ENCODE peak calls at places on chromosomes 16 and 17, in nine cellular contexts. Q, G, U, B, O, E, X, R and M are unnamed samples. For H3K4me1 and H3K9me3, the result is how much of the 10 kb centered on the place peaks cover.

GRCh38 chr17:64278614-64279013 is 15.6 kb upstream of the TEX2 start:
- DNase-seq in X (no peak), Q (no peak), G (peak), O (no peak), B (no peak), U (no peak), R (no peak), E (no peak), M (no peak)

GRCh38 chr16:4692460-4693295 is 684 bp upstream of the NUDT16L1 start:
- DNase-seq in E (no peak), O (no peak), X (no peak), Q (peak), R (peak), U (no peak), B (no peak), G (peak), M (no peak)

GRCh38 chr17:46769531-46770438 is 48.7 kb downstream of the WNT3 start:
- DNase-seq in E (no peak), X (no peak), B (no peak), Q (no peak), U (no peak), R (no peak), O (no peak), G (no peak), M (no peak)

GRCh38 chr16:85329059-85329812 is 217.0 kb upstream of the CIBAR2 start:
- DNase-seq in O (no peak), U (peak), X (peak), B (peak), Q (no peak), G (peak), R (no peak), E (no peak), M (no peak)

GRCh38 chr17:17978481-17979424 is 6.1 kb downstream of the DRC3 start:
- DNase-seq in B (no peak), O (no peak), Q (no peak), E (no peak), G (no peak), X (no peak), U (no peak), R (no peak), M (no peak)

GRCh38 chr16:84379731-84380369 is 11.5 kb downstream of the ATP2C2 start:
- DNase-seq in G (no peak), O (no peak), R (no peak), X (peak), E (no peak), Q (no peak), B (no peak), U (no peak), M (no peak)

GRCh38 chr17:77579717-77580116 is 378.8 kb upstream of the TNRC6C start:
- DNase-seq in Q (no peak), E (no peak), O (no peak), R (no peak), B (no peak), X (no peak), U (no peak), G (no peak), M (no peak)

GRCh38 chr16:4214215-4214621 is 27.7 kb downstream of the SRL start:
- DNase-seq in Q (no peak), U (no peak), E (peak), R (no peak), B (no peak), O (no peak), X (peak), G (peak), M (no peak)

GRCh38 chr17:19485800-19486340 is 47.8 kb upstream of the SLC47A1 start:
- DNase-seq in Q (no peak), X (no peak), O (no peak), G (no peak), U (no peak), E (no peak), B (no peak), R (no peak), M (no peak)

GRCh38 chr17:49996121-49996494 is 1.1 kb upstream of the DLX3 start:
- DNase-seq in X (no peak), R (no peak), O (no peak), G (no peak), U (no peak), B (no peak), Q (peak), E (no peak), M (no peak)

GRCh38 chr17:62974788-62975586 is 9.0 kb downstream of the TANC2 start:
- DNase-seq in G (no peak), B (no peak), X (no peak), E (no peak), O (no peak), U (no peak), Q (no peak), R (no peak), M (no peak)

GRCh38 chr17:45705123-45706009 is 78.8 kb upstream of the CRHR1 start:
- DNase-seq in X (no peak), O (no peak), G (peak), Q (no peak), U (no peak), B (no peak), E (no peak), R (no peak), M (no peak)

GRCh38 chr17:43940630-43941029 is 1.6 kb downstream of the PPY start:
- DNase-seq in B (peak), O (no peak), X (peak), R (no peak), U (peak), E (no peak), Q (no peak), G (peak), M (no peak)

GRCh38 chr17:64020068-64020766 is at the start of gene ICAM2:
- DNase-seq in Q (peak), B (no peak), R (peak), X (no peak), U (no peak), E (peak), O (peak), G (no peak), M (peak)

GRCh38 chr17:72370819-72371218 is 250.0 kb downstream of the SOX9 start:
- DNase-seq in R (no peak), O (no peak), X (no peak), G (peak), Q (no peak), U (no peak), B (no peak), E (no peak), M (no peak)

GRCh38 chr16:12319464-12320030 is 343.0 kb downstream of the SNX29 start:
- DNase-seq in X (no peak), B (peak), Q (no peak), G (peak), O (no peak), U (no peak), R (no peak), E (no peak), M (no peak)

GRCh38 chr17:44091200-44091997 is 20.9 kb downstream of the G6PC3 start:
- DNase-seq in O (no peak), Q (no peak), R (no peak), E (no peak), B (no peak), U (no peak), G (no peak), X (no peak), M (no peak)

GRCh38 chr17:37111329-37111728 is 162.6 kb downstream of the AATF start:
- DNase-seq in X (no peak), G (no peak), B (peak), U (no peak), Q (no peak), R (no peak), E (no peak), O (no peak), M (no peak)

GRCh38 chr17:8798176-8799000 is 777 bp downstream of the MFSD6L start:
- DNase-seq in E (no peak), X (no peak), G (no peak), O (no peak), Q (no peak), B (no peak), R (no peak), U (no peak), M (no peak)
- H3K4me1 ChIP-seq in E (under half), X (under half), G (under half), O (under half), Q (under half), B (under half), R (under half), U (under half), M (under half)

GRCh38 chr16:63904182-63904581 is 1217.7 kb downstream of the CDH11 start:
- DNase-seq in O (no peak), B (no peak), X (no peak), Q (no peak), G (no peak), E (no peak), R (no peak), U (no peak), M (no peak)
- H3K9me3 ChIP-seq in O (under half), B (under half), X (under half), Q (under half), G (under half), E (under half), R (under half), U (under half), M (under half)

DNA sequence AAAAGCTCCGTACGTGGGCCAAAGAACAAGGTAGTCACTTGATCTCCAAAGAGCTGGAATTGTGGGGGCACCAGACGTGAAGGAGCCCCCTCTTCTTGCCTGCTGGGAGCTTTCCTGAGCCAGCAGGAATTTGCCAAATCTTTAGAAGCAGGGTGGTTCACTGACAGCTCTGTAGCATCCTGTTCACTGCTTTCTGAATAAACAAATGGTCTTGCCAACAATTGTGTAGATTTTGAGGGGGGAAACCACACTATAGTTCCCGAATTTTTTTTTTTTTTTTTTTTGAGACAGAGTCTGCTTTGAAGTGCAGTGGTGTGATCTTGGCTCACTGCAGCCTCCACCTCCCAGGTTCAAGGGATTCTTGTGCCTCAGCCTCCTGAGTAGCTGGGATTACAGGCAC is 7.1 kb upstream of the TMIGD1 start:
- DNase-seq in E (no peak), R (no peak), G (no peak), U (no peak), O (no peak), Q (no peak), X (no peak), B (no peak), M (no peak)
- H3K4me3 ChIP-seq in E (no peak), R (no peak), G (no peak), U (peak), O (peak), Q (no peak), X (no peak), B (no peak), M (no peak)

GRCh38 chr17:42313773-42314566 is 25.7 kb downstream of the STAT5A start:
- DNase-seq in E (no peak), X (no peak), R (no peak), Q (peak), U (no peak), G (no peak), O (no peak), B (no peak), M (peak)
- H3K4me1 ChIP-seq in E (under half), X (under half), R (half or more), Q (half or more), U (under half), G (under half), O (half or more), B (under half), M (half or more)

DNA sequence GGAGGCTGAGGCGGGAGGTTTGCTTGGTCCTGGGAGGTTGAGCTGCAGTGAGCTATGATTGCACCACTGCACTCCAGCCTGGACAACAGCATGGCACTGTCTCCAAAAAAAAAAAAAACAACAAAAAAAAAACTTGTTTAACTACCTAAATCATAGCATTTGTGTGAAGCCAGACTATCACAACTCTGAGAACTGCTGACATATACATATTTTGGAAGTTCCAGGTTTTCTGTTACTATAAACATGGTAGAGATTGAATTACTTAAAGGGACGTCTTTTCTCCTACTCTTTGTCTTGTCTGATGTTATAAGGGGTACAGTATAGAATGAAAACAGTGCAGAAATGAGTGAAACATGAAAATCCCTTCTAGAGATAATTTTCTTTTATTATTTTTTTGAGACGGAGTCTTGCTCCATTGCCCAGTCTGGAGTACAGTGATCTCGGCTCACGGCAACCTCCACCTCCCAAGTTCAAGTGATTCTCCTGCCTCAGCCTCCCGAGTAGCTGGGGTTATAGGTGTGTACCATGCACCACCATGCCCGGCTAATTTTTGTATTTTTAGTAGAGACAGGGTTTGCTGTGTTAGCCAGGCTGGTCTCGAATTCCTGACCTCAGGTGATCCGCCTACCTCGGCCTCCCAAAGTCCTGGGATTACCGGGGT is 18.4 kb downstream of the ABCC1 start:
- DNase-seq in Q (no peak), B (no peak), R (no peak), G (no peak), O (no peak), X (no peak), U (no peak), E (no peak), M (no peak)
- H3K9me3 ChIP-seq in Q (under half), B (under half), R (under half), G (under half), O (under half), X (under half), U (under half), E (under half), M (under half)

GRCh38 chr17:75633484-75634375 is 496 bp downstream of the SMIM5 start:
- DNase-seq in E (peak), O (peak), U (peak), B (peak), G (peak), R (peak), X (peak), Q (peak), M (peak)
- H3K4me3 ChIP-seq in E (peak), O (peak), U (no peak), B (peak), G (no peak), R (no peak), X (peak), Q (no peak), M (no peak)

GRCh38 chr16:10817963-10818941 is at the start of gene TVP23A:
- DNase-seq in R (no peak), G (no peak), O (no peak), Q (no peak), U (peak), B (peak), E (peak), X (no peak), M (no peak)

GRCh38 chr16:10824111-10824893 is 5.7 kb upstream of the TVP23A start:
- DNase-seq in G (no peak), Q (no peak), R (no peak), O (no peak), U (no peak), E (no peak), X (no peak), B (no peak), M (no peak)

GRCh38 chr16:10820546-10820945 is 2.0 kb upstream of the TVP23A start:
- DNase-seq in X (no peak), E (no peak), O (no peak), G (no peak), R (no peak), Q (no peak), U (no peak), B (no peak), M (no peak)

GRCh38 chr16:10827691-10828341 is 9.2 kb upstream of the TVP23A start:
- DNase-seq in Q (no peak), E (peak), B (no peak), X (no peak), U (no peak), R (no peak), O (peak), G (peak), M (no peak)

DNA sequence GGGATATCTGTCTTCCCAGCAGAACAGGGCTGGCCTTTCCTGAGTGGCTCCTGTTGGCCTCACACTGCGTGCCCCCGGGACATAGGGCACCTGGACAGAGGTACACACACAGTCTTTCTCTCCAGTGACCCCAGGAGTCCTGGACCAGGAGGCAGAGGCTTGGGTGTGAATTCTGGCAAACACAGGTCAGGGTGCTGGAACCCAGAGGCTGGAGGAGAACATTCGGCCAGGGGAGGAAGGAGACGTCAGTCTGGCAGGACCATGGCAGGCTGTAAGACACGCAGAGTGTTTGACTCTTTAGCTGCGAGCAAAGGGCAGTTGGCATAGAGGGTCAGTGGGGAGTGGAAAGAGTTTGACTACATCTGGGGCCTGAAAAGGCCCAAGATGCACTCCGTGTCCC is 4.1 kb upstream of the TVP23A start:
- DNase-seq in O (no peak), Q (no peak), B (no peak), E (no peak), U (no peak), X (no peak), R (no peak), G (no peak), M (no peak)
- H3K4me1 ChIP-seq in O (under half), Q (under half), B (under half), E (under half), U (under half), X (under half), R (under half), G (under half), M (under half)